ENCODE peak calls at places on chromosomes 1 and 21, in ten cellular contexts. Q is GM20000, G is cardiac muscle cell, K is mucosa of descending colon, R is MCF 10A, V is GM10248, N is epithelial cell of esophagus, Y is colonic mucosa, B is CD14-positive monocyte, D is tibial artery. T is an unnamed sample.
A peak's percentile ranks its signal among the peaks of the same experiment; 100 is the strongest.

GRCh38 chr1:234368320-234369032 is 4.8 kb upstream of the COA6 start:
- DNase-seq in R (no peak), Q (no peak), B (no peak), D (no peak), G (no peak), K (no peak), V (no peak), N (no peak), Y (no peak), T (no peak)

GRCh38 chr1:60571811-60572210 is 498.2 kb upstream of the C1orf87 start:
- DNase-seq in D (no peak), G (no peak), B (no peak), V (no peak), N (peak; percentile 64), R (peak; percentile 48), Q (no peak), Y (no peak), K (no peak), T (no peak)

GRCh38 chr1:211643324-211644212 is 31.9 kb downstream of the NEK2 start:
- DNase-seq in D (peak; percentile 86), Y (peak; percentile 85), Q (no peak), K (peak; percentile 83), R (peak; percentile 97), G (peak; percentile 72), B (no peak), V (peak; percentile 19), N (peak; percentile 68), T (no peak)

GRCh38 chr21:46424062-46424591 is 34.6 kb upstream of the DIP2A start:
- DNase-seq in Y (no peak), D (no peak), N (no peak), G (no peak), V (no peak), K (peak; percentile 50), Q (no peak), R (no peak), B (no peak), T (no peak)

GRCh38 chr1:21338568-21339401 is 48.5 kb upstream of the ECE1 start:
- DNase-seq in G (no peak), D (peak; percentile 93), R (no peak), V (no peak), Q (no peak), N (no peak), K (peak; percentile 84), B (no peak), Y (peak; percentile 71), T (no peak)

GRCh38 chr1:15257309-15257708 is 10.3 kb downstream of the FHAD1 start:
- DNase-seq in V (no peak), G (no peak), Y (no peak), Q (no peak), K (no peak), D (no peak), R (no peak), N (no peak), B (no peak), T (peak; percentile 60)

GRCh38 chr1:240000634-240001033 is 91.0 kb upstream of the FMN2 start:
- DNase-seq in V (no peak), D (no peak), G (no peak), R (peak; percentile 94), Y (no peak), Q (no peak), N (peak; percentile 44), B (no peak), K (no peak), T (no peak)

GRCh38 chr1:46187106-46187869 is 10.9 kb downstream of the POMGNT1 start:
- DNase-seq in K (peak; percentile 87), Y (peak; percentile 86), B (no peak), V (no peak), D (no peak), Q (no peak), N (no peak), G (no peak), R (no peak), T (no peak)

GRCh38 chr1:161791889-161792655 is 26.0 kb downstream of the ATF6 start:
- DNase-seq in D (no peak), Y (no peak), K (no peak), N (peak; percentile 61), G (no peak), Q (no peak), R (peak; percentile 28), B (no peak), V (no peak), T (no peak)

GRCh38 chr21:25895565-25896205 is 160.9 kb downstream of the GABPA start:
- DNase-seq in K (no peak), Y (no peak), R (peak; percentile 55), D (no peak), G (peak; percentile 17), B (no peak), N (peak; percentile 63), V (no peak), Q (peak; percentile 24), T (no peak)

GRCh38 chr1:201732351-201732750 is 96.6 kb upstream of the IPO9 start:
- DNase-seq in V (no peak), N (no peak), R (no peak), Y (no peak), Q (no peak), B (no peak), D (no peak), K (no peak), G (peak; percentile 66), T (no peak)

GRCh38 chr1:198701250-198701649 is 62.4 kb downstream of the PTPRC start:
- DNase-seq in Y (no peak), G (no peak), V (no peak), N (no peak), K (no peak), R (no peak), D (no peak), B (no peak), Q (no peak), T (no peak)

GRCh38 chr1:210586785-210587184 is 258.1 kb downstream of the HHAT start:
- DNase-seq in D (no peak), V (no peak), Y (no peak), G (no peak), B (no peak), Q (no peak), N (no peak), K (no peak), R (no peak), T (no peak)

DNA sequence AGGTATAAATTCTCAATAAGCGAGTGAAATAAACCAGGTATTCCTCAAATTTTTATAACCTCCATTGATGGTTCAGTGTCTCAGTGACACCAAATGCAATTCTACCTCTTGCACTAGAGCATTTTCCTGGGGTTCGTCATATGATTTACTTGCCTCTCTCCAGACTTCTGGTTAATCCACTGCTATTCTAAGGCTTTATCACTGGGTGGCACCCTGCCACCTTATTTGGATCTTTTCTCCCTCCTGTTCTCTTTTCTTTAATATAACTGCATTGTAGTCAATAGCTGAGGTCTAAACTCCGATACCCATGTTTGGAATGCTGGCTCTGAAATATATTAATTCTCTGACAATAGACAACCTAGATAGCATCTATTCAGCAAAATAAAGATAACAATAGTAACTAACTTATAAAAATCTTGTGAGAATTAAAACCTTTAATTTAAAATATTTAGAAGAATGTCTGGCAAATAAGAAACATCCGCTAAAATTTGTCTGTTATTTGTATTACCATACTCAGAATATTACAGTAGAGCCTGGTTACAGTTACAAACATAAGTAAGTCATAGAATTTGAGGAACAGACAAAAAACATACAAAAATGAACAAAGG is 436.4 kb downstream of the PLA2G4A start:
- DNase-seq in Q (no peak), V (no peak), N (peak; percentile 73), Y (no peak), D (no peak), G (peak; percentile 68), K (no peak), B (no peak), R (peak; percentile 85), T (no peak)
- TF ChIP-seq CTCF in Q (no peak), V (peak; percentile 33), N (peak; percentile 70), Y (no peak), D (no peak), G (peak; percentile 59), K (no peak), B (no peak), R (peak; percentile 84), T (peak; percentile 83)

DNA sequence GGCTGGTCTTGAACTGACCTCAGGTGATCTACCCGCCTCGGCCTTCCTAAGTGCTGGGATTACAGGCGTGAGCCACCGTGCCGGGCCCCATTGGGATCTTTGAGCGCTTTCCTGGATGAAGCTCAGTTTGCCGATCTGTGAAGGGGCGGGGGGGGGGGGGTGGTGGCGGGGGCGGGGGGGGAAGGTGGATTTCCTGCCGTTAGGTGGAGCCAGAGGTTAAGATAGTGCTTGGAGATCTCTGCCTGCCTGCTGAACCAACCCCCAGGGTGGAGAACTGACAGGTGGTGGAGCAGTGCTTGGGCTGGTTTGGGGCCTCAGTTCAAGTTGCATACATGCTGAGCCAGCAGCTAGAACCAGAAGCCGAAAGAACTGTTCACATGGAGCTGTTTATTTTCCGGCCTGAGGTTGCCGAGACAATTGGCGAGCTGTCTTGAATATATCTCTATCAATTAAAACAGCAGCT is 1.7 kb downstream of the TMCC2 start:
- DNase-seq in R (peak; percentile 85), Y (peak; percentile 60), B (no peak), N (peak; percentile 71), G (peak; percentile 59), K (no peak), D (no peak), V (peak; percentile 87), Q (peak; percentile 88), T (no peak)
- TF ChIP-seq CTCF in R (peak; percentile 39), Y (no peak), B (no peak), N (peak; percentile 35), G (no peak), K (no peak), D (no peak), V (peak; percentile 36), Q (no peak), T (no peak)

GRCh38 chr1:165678509-165678908 is 19.9 kb downstream of the ALDH9A1 start:
- DNase-seq in Y (no peak), V (no peak), D (no peak), N (no peak), R (no peak), G (no peak), K (no peak), B (no peak), Q (no peak), T (no peak)

GRCh38 chr1:165675794-165676193 is 22.6 kb downstream of the ALDH9A1 start:
- DNase-seq in K (no peak), G (no peak), N (no peak), R (no peak), V (no peak), Y (no peak), B (no peak), Q (no peak), D (no peak), T (no peak)

GRCh38 chr1:165683848-165684485 is 14.4 kb downstream of the ALDH9A1 start:
- DNase-seq in B (no peak), Q (no peak), R (no peak), D (no peak), Y (no peak), G (no peak), N (no peak), V (no peak), K (no peak), T (no peak)

GRCh38 chr1:165680303-165680702 is 18.1 kb downstream of the ALDH9A1 start:
- DNase-seq in Q (no peak), B (no peak), G (no peak), Y (no peak), N (no peak), D (no peak), V (no peak), K (no peak), R (no peak), T (no peak)

GRCh38 chr1:165679282-165680036 is 18.9 kb downstream of the ALDH9A1 start:
- DNase-seq in G (no peak), Y (no peak), V (no peak), N (no peak), D (no peak), R (peak; percentile 21), Q (no peak), B (no peak), K (no peak), T (no peak)
- TF ChIP-seq CTCF in G (no peak), Y (no peak), V (no peak), N (no peak), D (no peak), R (no peak), Q (no peak), B (no peak), K (no peak), T (no peak)

GRCh38 chr1:115545791-115546733 is 95.7 kb upstream of the VANGL1 start:
- DNase-seq in G (peak; percentile 73), B (no peak), D (peak; percentile 68), Y (peak; percentile 45), K (no peak), V (peak; percentile 14), Q (no peak), R (peak; percentile 84), N (peak; percentile 94), T (no peak)
- TF ChIP-seq CTCF in G (peak; percentile 75), B (peak; percentile 12), D (peak; percentile 46), Y (peak; percentile 24), K (peak; percentile 32), V (peak; percentile 28), Q (peak; percentile 26), R (peak; percentile 61), N (peak; percentile 82), T (peak; percentile 59)